ENCODE peak calls at places on chromosomes 3 and 15, in eight cellular contexts. J, X, W, U, S, P, Y and A are unnamed samples.
A peak's percentile ranks its signal among the peaks of the same experiment; 100 is the strongest.

GRCh38 chr15:78093242-78094020 is 1.1 kb downstream of the SH2D7 start:
- DNase-seq in J (peak; percentile 46), X (no peak), W (peak; percentile 65), U (peak; percentile 68), S (peak; percentile 85), P (no peak), Y (no peak), A (peak; percentile 77)

GRCh38 chr3:171690291-171690690 is 120.0 kb downstream of the PLD1 start:
- DNase-seq in J (no peak), X (no peak), W (no peak), U (no peak), S (no peak), P (no peak), Y (no peak), A (no peak)

GRCh38 chr3:106176734-106177133 is 307.9 kb upstream of the CBLB start:
- DNase-seq in J (no peak), X (no peak), W (no peak), U (no peak), S (peak; percentile 27), P (no peak), Y (no peak), A (no peak)

GRCh38 chr3:129413687-129414506 is 14.5 kb downstream of the EFCAB12 start:
- DNase-seq in J (no peak), X (no peak), W (peak; percentile 98), U (peak; percentile 69), S (peak; percentile 93), P (no peak), Y (no peak), A (peak; percentile 76)

GRCh38 chr3:190514163-190515153 is 573 bp downstream of the IL1RAP start:
- DNase-seq in J (peak; percentile 78), X (peak; percentile 83), W (peak; percentile 38), U (no peak), S (peak; percentile 81), P (no peak), Y (peak; percentile 60), A (no peak)

GRCh38 chr3:105187340-105187739 is 179.4 kb upstream of the ALCAM start:
- DNase-seq in J (no peak), X (no peak), W (no peak), U (no peak), S (no peak), P (no peak), Y (no peak), A (no peak)

GRCh38 chr3:50160561-50160983 is 5.4 kb downstream of the SEMA3F start:
- DNase-seq in J (no peak), X (no peak), W (no peak), U (no peak), S (no peak), P (no peak), Y (peak; percentile 54), A (no peak)

GRCh38 chr3:158528306-158528705 is 42.7 kb upstream of the MLF1 start:
- DNase-seq in J (no peak), X (no peak), W (no peak), U (no peak), S (no peak), P (no peak), Y (no peak), A (no peak)

GRCh38 chr15:71573599-71573998 is 236.8 kb upstream of the NR2E3 start:
- DNase-seq in J (no peak), X (no peak), W (no peak), U (no peak), S (no peak), P (no peak), Y (no peak), A (no peak)

GRCh38 chr3:105352976-105353375 is 13.7 kb upstream of the ALCAM start:
- DNase-seq in J (no peak), X (no peak), W (no peak), U (no peak), S (no peak), P (no peak), Y (no peak), A (no peak)

GRCh38 chr3:52056521-52056967 is at the start of gene DUSP7:
- DNase-seq in J (peak; percentile 92), X (peak; percentile 88), W (no peak), U (no peak), S (peak; percentile 85), P (no peak), Y (peak; percentile 93), A (no peak)

GRCh38 chr15:96166223-96167200 is 164.0 kb upstream of the NR2F2 start:
- DNase-seq in J (no peak), X (no peak), W (no peak), U (no peak), S (no peak), P (no peak), Y (peak; percentile 48), A (no peak)

GRCh38 chr3:194397757-194398312 is 1.2 kb downstream of the GP5 start:
- DNase-seq in J (no peak), X (peak; percentile 61), W (no peak), U (no peak), S (no peak), P (no peak), Y (no peak), A (no peak)

GRCh38 chr3:56012732-56013131 is 455.5 kb downstream of the ERC2 start:
- DNase-seq in J (no peak), X (no peak), W (no peak), U (no peak), S (no peak), P (no peak), Y (no peak), A (no peak)

GRCh38 chr3:42051384-42052131 is 39.6 kb upstream of the TRAK1 start:
- DNase-seq in J (no peak), X (no peak), W (no peak), U (no peak), S (peak; percentile 62), P (no peak), Y (no peak), A (no peak)

GRCh38 chr3:98521897-98522537 is 685 bp downstream of the CLDND1 start:
- DNase-seq in J (no peak), X (no peak), W (peak; percentile 62), U (peak; percentile 23), S (peak; percentile 93), P (peak; percentile 42), Y (peak; percentile 60), A (peak; percentile 24)

GRCh38 chr15:57223345-57223744 is 153.0 kb upstream of the CGNL1 start:
- DNase-seq in J (no peak), X (no peak), W (no peak), U (no peak), S (peak; percentile 24), P (no peak), Y (no peak), A (no peak)

GRCh38 chr15:57220220-57220619 is 156.1 kb upstream of the CGNL1 start:
- DNase-seq in J (no peak), X (no peak), W (peak; percentile 18), U (peak; percentile 76), S (peak; percentile 86), P (no peak), Y (no peak), A (peak; percentile 36)

GRCh38 chr15:57227181-57227580 is 149.1 kb upstream of the CGNL1 start:
- DNase-seq in J (no peak), X (no peak), W (no peak), U (no peak), S (no peak), P (no peak), Y (peak; percentile 30), A (no peak)

GRCh38 chr15:57224664-57225063 is 151.6 kb upstream of the CGNL1 start:
- DNase-seq in J (no peak), X (no peak), W (no peak), U (peak; percentile 64), S (peak; percentile 70), P (no peak), Y (no peak), A (no peak)

GRCh38 chr15:57223887-57224286 is 152.4 kb upstream of the CGNL1 start:
- DNase-seq in J (no peak), X (no peak), W (no peak), U (no peak), S (no peak), P (no peak), Y (no peak), A (no peak)
- H3K4me3 ChIP-seq in J (no peak overlapping the region), X (no peak overlapping the region), W (no peak overlapping the region), U (no peak overlapping the region), S (no peak overlapping the region), P (no peak overlapping the region), Y (no peak overlapping the region), A (no peak overlapping the region)

GRCh38 chr15:74840851-74841760 is 1.9 kb downstream of the ULK3 start:
- DNase-seq in J (no peak), X (no peak), W (no peak), U (no peak), S (no peak), P (no peak), Y (no peak), A (no peak)

GRCh38 chr15:74843891-74844299 is 939 bp upstream of the ULK3 start:
- DNase-seq in J (peak; percentile 63), X (no peak), W (no peak), U (no peak), S (no peak), P (no peak), Y (peak; percentile 24), A (no peak)

GRCh38 chr15:74843445-74843828 is 481 bp upstream of the ULK3 start:
- DNase-seq in J (no peak), X (no peak), W (no peak), U (no peak), S (no peak), P (no peak), Y (no peak), A (no peak)

GRCh38 chr15:74842581-74843444 is at the start of gene ULK3:
- DNase-seq in J (peak; percentile 97), X (peak; percentile 96), W (peak; percentile 77), U (no peak), S (peak; percentile 95), P (peak; percentile 61), Y (peak; percentile 95), A (peak; percentile 43)

DNA sequence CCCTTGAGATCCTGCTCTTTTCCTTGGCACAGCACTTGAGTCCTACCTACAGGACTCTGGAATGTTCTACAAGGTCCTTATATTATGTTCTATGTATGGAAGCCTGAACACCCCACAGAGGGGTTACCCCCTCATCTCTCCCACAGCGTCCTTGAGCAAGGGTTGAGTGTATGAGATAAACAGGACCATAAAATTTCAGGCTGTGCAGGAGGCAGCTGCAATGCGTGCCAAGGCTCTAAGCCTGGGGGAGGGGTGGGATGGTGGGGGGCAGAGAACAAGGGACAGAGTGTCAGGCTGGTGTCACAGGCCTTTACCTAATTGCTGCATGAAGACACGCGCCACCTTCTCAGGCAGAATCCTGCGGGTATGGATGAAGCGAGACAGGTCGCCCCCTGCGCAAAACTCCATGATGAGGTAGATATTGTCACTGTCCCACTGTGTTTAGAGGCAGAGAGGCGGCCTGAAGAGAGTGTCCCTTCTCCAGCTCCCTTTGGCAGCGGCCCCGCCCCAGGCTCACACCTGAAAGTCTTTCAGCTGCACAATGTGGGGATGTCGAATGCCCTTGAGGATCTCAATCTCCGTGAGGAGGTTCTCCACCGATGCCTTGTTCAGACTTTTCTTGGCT is 1.1 kb downstream of the ULK3 start:
- DNase-seq in J (no peak), X (no peak), W (no peak), U (no peak), S (no peak), P (no peak), Y (no peak), A (no peak)
- H3K4me3 ChIP-seq in J (no peak overlapping the region), X (peak overlapping the region; percentile 71), W (peak overlapping the region; percentile 79), U (peak overlapping the region; percentile 96), S (peak overlapping the region; percentile 92), P (peak overlapping the region; percentile 78), Y (peak overlapping the region; percentile 82), A (peak overlapping the region; percentile 75)

GRCh38 chr3:187971629-187972028 is 182.3 kb upstream of the LPP start:
- DNase-seq in J (no peak), X (no peak), W (no peak), U (no peak), S (no peak), P (no peak), Y (no peak), A (no peak)
- H3K4me3 ChIP-seq in J (no peak overlapping the region), X (no peak overlapping the region), W (no peak overlapping the region), U (no peak overlapping the region), S (no peak overlapping the region), P (no peak overlapping the region), Y (no peak overlapping the region), A (no peak overlapping the region)

GRCh38 chr15:83449928-83450501 is 2.9 kb downstream of the SH3GL3 start:
- DNase-seq in J (no peak), X (no peak), W (no peak), U (no peak), S (peak; percentile 73), P (no peak), Y (no peak), A (no peak)
- H3K4me3 ChIP-seq in J (no peak overlapping the region), X (no peak overlapping the region), W (no peak overlapping the region), U (no peak overlapping the region), S (no peak overlapping the region), P (no peak overlapping the region), Y (no peak overlapping the region), A (no peak overlapping the region)